ENCODE peak calls at places on chromosomes 7 and 10, in nine cellular contexts. D is lower lobe of right lung, H is tibial artery, A is OCI-LY7, C is cardiac muscle cell, N is mammary epithelial cell, I is heart right ventricle, G is thyroid gland, J is mesenchymal stem cell. F is an unnamed sample.

GRCh38 chr7:96547371-96547811 is 162.3 kb downstream of the SEM1 start:
- DNase-seq in I (no peak), G (no peak), H (no peak), C (no peak), N (peak; percentile 15), A (no peak), J (no peak), D (no peak), F (no peak)

GRCh38 chr10:78742730-78743615 is 325.8 kb upstream of the ZMIZ1 start:
- DNase-seq in J (peak; percentile 47), H (no peak), A (peak; percentile 55), C (no peak), I (peak; percentile 60), N (no peak), D (no peak), G (no peak), F (no peak)

GRCh38 chr7:44213872-44214595 is 13.3 kb downstream of the YKT6 start:
- DNase-seq in G (no peak), C (peak; percentile 57), D (no peak), H (no peak), N (peak; percentile 30), J (peak; percentile 48), I (no peak), A (peak; percentile 81), F (no peak)

GRCh38 chr7:30224511-30225031 is 59.8 kb upstream of the ZNRF2 start:
- DNase-seq in C (peak; percentile 86), I (no peak), J (peak; percentile 75), N (peak; percentile 94), D (peak; percentile 52), A (no peak), H (no peak), G (no peak), F (no peak)

GRCh38 chr7:88095-88926 is 104.1 kb upstream of the FAM20C start:
- DNase-seq in A (no peak), G (no peak), J (no peak), C (no peak), H (no peak), N (no peak), I (no peak), D (no peak), F (no peak)

GRCh38 chr10:45091968-45092367 is 91.2 kb downstream of the ZNF22 start:
- DNase-seq in N (no peak), J (no peak), G (peak; percentile 79), H (no peak), A (no peak), D (no peak), I (peak; percentile 11), C (no peak), F (no peak)

GRCh38 chr10:56370217-56371113 is 9.4 kb upstream of the ZWINT start:
- DNase-seq in I (no peak), H (no peak), A (peak; percentile 69), G (no peak), N (peak; percentile 30), J (peak; percentile 8), D (no peak), C (peak; percentile 3), F (no peak)

GRCh38 chr10:88281592-88282268 is 301.4 kb downstream of the RNLS start:
- DNase-seq in G (no peak), J (peak; percentile 73), D (no peak), C (peak; percentile 85), I (no peak), A (peak; percentile 34), H (no peak), N (peak; percentile 44), F (peak; percentile 39)

GRCh38 chr7:67692425-67692824 is 695.8 kb downstream of the TYW1 start:
- DNase-seq in H (no peak), D (no peak), C (peak; percentile 37), A (no peak), I (no peak), G (no peak), J (no peak), N (no peak), F (no peak)

GRCh38 chr7:71535616-71536015 is 403.7 kb downstream of the GALNT17 start:
- DNase-seq in D (no peak), G (no peak), N (no peak), C (no peak), I (no peak), J (no peak), H (no peak), A (no peak), F (no peak)

GRCh38 chr7:29091722-29092121 is 54.6 kb downstream of the CPVL start:
- DNase-seq in G (no peak), I (no peak), C (peak; percentile 46), N (peak; percentile 14), A (no peak), H (no peak), D (no peak), J (peak; percentile 12), F (no peak)

GRCh38 chr7:101410743-101411476 is 48.2 kb downstream of the COL26A1 start:
- DNase-seq in I (peak; percentile 29), D (peak; percentile 51), H (no peak), G (peak; percentile 28), C (peak; percentile 42), N (no peak), J (peak; percentile 27), A (peak; percentile 26), F (peak; percentile 62)

GRCh38 chr7:130134726-130135125 is 64.4 kb downstream of the KLHDC10 start:
- DNase-seq in G (no peak), N (no peak), H (no peak), A (no peak), I (no peak), J (no peak), D (no peak), C (no peak), F (no peak)

GRCh38 chr7:79272066-79272669 is 181.3 kb downstream of the MAGI2 start:
- DNase-seq in C (peak; percentile 63), H (no peak), J (peak; percentile 55), A (peak; percentile 44), I (no peak), N (no peak), G (no peak), D (no peak), F (no peak)

GRCh38 chr10:131901181-131901829 is 497 bp downstream of the PPP2R2D start:
- DNase-seq in H (peak; percentile 38), D (peak; percentile 80), A (peak; percentile 66), J (peak; percentile 44), C (peak; percentile 42), G (peak; percentile 70), N (no peak), I (peak; percentile 29), F (peak; percentile 52)

GRCh38 chr10:131902691-131903090 is 1.9 kb downstream of the PPP2R2D start:
- DNase-seq in N (no peak), J (no peak), H (no peak), C (no peak), D (no peak), A (no peak), G (no peak), I (no peak), F (no peak)

GRCh38 chr10:131900350-131901152 is at the start of gene PPP2R2D:
- DNase-seq in C (peak; percentile 93), I (peak; percentile 93), H (peak; percentile 91), G (peak; percentile 97), A (peak; percentile 95), J (peak; percentile 90), N (peak; percentile 95), D (peak; percentile 95), F (peak; percentile 98)

GRCh38 chr10:131899695-131900349 is 986 bp upstream of the PPP2R2D start:
- DNase-seq in C (no peak), I (peak; percentile 14), D (no peak), N (no peak), H (no peak), J (peak; percentile 30), A (peak; percentile 36), G (no peak), F (no peak)

DNA sequence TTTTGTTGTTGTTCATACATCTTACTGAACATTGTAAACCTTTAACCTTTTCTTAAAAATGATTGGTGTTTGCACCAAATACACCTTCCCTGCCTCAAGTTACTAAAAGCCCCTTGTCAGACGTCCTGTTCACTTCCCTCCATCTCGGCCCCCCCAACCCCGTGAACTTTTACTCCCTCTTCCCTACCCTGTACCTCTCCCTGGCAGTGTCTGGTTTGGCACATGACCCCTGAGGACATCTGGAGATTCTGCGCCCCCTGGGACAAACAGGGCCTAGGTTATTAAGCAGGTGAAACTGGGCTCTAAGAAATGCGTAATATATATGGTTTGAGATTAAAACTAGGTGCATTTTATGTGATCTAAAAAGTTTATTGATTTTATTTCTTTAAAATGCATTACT is 1.4 kb downstream of the PPP2R2D start:
- DNase-seq in J (no peak), D (no peak), C (no peak), H (no peak), G (no peak), I (no peak), A (peak; percentile 24), N (no peak), F (no peak)
- H3K4me3 ChIP-seq in J (no peak overlapping the region), D (peak overlapping the region; percentile 85), C (peak overlapping the region; percentile 92), H (peak overlapping the region; percentile 97), G (peak overlapping the region; percentile 96), I (peak overlapping the region; percentile 69), A (peak overlapping the region; percentile 93), N (peak overlapping the region; percentile 95), F (peak overlapping the region; percentile 90)

GRCh38 chr7:43072530-43072929 is 39.9 kb upstream of the HECW1 start:
- DNase-seq in G (peak; percentile 32), N (no peak), A (peak; percentile 84), C (peak; percentile 39), H (no peak), D (no peak), J (peak; percentile 28), I (no peak), F (no peak)
- H3K27ac ChIP-seq in G (peak overlapping the region; percentile 19), N (no peak overlapping the region), A (peak overlapping the region; percentile 98), C (no peak overlapping the region), H (no peak overlapping the region), D (no peak overlapping the region), J (peak overlapping the region; percentile 88), I (no peak overlapping the region), F (no peak overlapping the region)

GRCh38 chr10:69467928-69468770 is 16.9 kb downstream of the TSPAN15 start:
- DNase-seq in C (no peak), J (no peak), A (no peak), N (no peak), I (peak; percentile 48), D (no peak), H (no peak), G (no peak), F (no peak)
- H3K4me1 ChIP-seq in C (peaks cover 77% of the 10 kb centered on the region), J (no peaks in the 10 kb centered on the region), A (no peaks in the 10 kb centered on the region), N (no peaks in the 10 kb centered on the region), I (peaks cover 6% of the 10 kb centered on the region), D (peaks cover 68% of the 10 kb centered on the region), H (peaks cover 64% of the 10 kb centered on the region), G (peaks cover 17% of the 10 kb centered on the region), F (peaks cover 17% of the 10 kb centered on the region)

GRCh38 chr10:69324583-69324982 is 46.3 kb downstream of the HK1 start:
- DNase-seq in D (no peak), I (no peak), H (no peak), A (no peak), J (peak; percentile 54), N (no peak), C (no peak), G (no peak), F (no peak)

GRCh38 chr10:69329721-69330178 is 51.5 kb downstream of the HK1 start:
- DNase-seq in J (no peak), D (no peak), H (no peak), G (no peak), C (no peak), N (no peak), A (no peak), I (no peak), F (no peak)

GRCh38 chr10:69326692-69327091 is 48.4 kb downstream of the HK1 start:
- DNase-seq in I (no peak), G (no peak), N (no peak), H (no peak), J (no peak), A (no peak), D (no peak), C (no peak), F (no peak)

GRCh38 chr10:69328346-69328687 is 50.0 kb downstream of the HK1 start:
- DNase-seq in I (no peak), N (no peak), H (no peak), A (no peak), J (no peak), D (no peak), G (no peak), C (no peak), F (no peak)

GRCh38 chr10:69327463-69328345 is 49.4 kb downstream of the HK1 start:
- DNase-seq in J (peak; percentile 52), D (peak; percentile 86), G (peak; percentile 91), I (peak; percentile 74), N (peak; percentile 62), C (peak; percentile 86), H (peak; percentile 77), A (no peak), F (no peak)
- H3K4me3 ChIP-seq in J (no peak overlapping the region), D (peak overlapping the region; percentile 36), G (no peak overlapping the region), I (no peak overlapping the region), N (no peak overlapping the region), C (no peak overlapping the region), H (peak overlapping the region; percentile 36), A (no peak overlapping the region), F (no peak overlapping the region)

F was measured in SJSA1.